ENCODE peak calls at places on chromosomes 12 and 14, in seven cellular contexts. J is left ventricle myocardium inferior; D is naive thymus-derived CD4-positive, alpha-beta T cell; F is mammary epithelial cell; X is ovary; G is thoracic aorta; S is K562. A is an unnamed sample.

GRCh38 chr12:131088701-131089525 is 135.2 kb downstream of the ADGRD1 start:
- DNase-seq in D (no peak), F (no peak), J (no peak), X (peak; percentile 8), S (no peak), G (no peak), A (peak; percentile 54)

GRCh38 chr14:25049559-25050493 is at the start of gene STXBP6:
- DNase-seq in X (peak; percentile 37), S (no peak), D (no peak), F (peak; percentile 62), G (no peak), J (peak; percentile 84), A (peak; percentile 89)

GRCh38 chr12:126627596-126627995 is 1562.4 kb downstream of the AACS start:
- DNase-seq in X (no peak), S (no peak), J (no peak), G (no peak), D (no peak), F (no peak), A (no peak)

GRCh38 chr12:44184499-44185206 is 348.8 kb downstream of the TMEM117 start:
- DNase-seq in J (no peak), X (no peak), D (no peak), S (no peak), G (no peak), F (no peak), A (no peak)

GRCh38 chr14:57470909-57471308 is 22.7 kb downstream of the CCDC198 start:
- DNase-seq in J (no peak), G (no peak), D (no peak), X (no peak), S (no peak), F (no peak), A (no peak)

GRCh38 chr12:129676411-129676810 is 227.4 kb downstream of the TMEM132D start:
- DNase-seq in D (no peak), X (no peak), S (no peak), J (no peak), F (no peak), G (no peak), A (no peak)

GRCh38 chr12:12776261-12776660 is 9.2 kb upstream of the APOLD1 start:
- DNase-seq in G (no peak), J (no peak), F (peak; percentile 86), S (no peak), X (no peak), D (no peak), A (no peak)

GRCh38 chr14:98925362-98926040 is 346.5 kb downstream of the BCL11B start:
- DNase-seq in F (no peak), S (no peak), G (no peak), J (no peak), D (no peak), X (no peak), A (peak; percentile 28)

GRCh38 chr12:106416273-106416672 is 58.7 kb downstream of the POLR3B start:
- DNase-seq in S (no peak), X (peak; percentile 28), G (no peak), J (no peak), F (no peak), D (no peak), A (no peak)

GRCh38 chr14:34498684-34499412 is 36.8 kb upstream of the SPTSSA start:
- DNase-seq in X (no peak), J (no peak), F (peak; percentile 43), S (no peak), G (no peak), D (no peak), A (no peak)

GRCh38 chr14:31283568-31284252 is 76.1 kb upstream of the HECTD1 start:
- DNase-seq in G (no peak), D (no peak), F (no peak), J (no peak), X (no peak), S (no peak), A (no peak)

GRCh38 chr12:106871477-106871876 is 84.2 kb upstream of the TMEM263 start:
- DNase-seq in F (peak; percentile 53), S (no peak), G (no peak), D (no peak), X (no peak), J (no peak), A (no peak)

GRCh38 chr14:20167091-20167490 is 23.6 kb upstream of the OR11G2 start:
- DNase-seq in G (no peak), X (no peak), J (no peak), D (no peak), F (no peak), S (no peak), A (no peak)

GRCh38 chr14:20164462-20164861 is 25.8 kb downstream of the OR4N5 start:
- DNase-seq in X (no peak), G (no peak), F (no peak), J (no peak), S (no peak), D (no peak), A (no peak)
- H3K9me3 ChIP-seq in X (no peaks in the 10 kb centered on the region), G (peaks cover 5% of the 10 kb centered on the region), F (peaks cover 13% of the 10 kb centered on the region), J (peaks cover 63% of the 10 kb centered on the region), S (peaks cover 4% of the 10 kb centered on the region), D (no peaks in the 10 kb centered on the region), A (peaks cover 6% of the 10 kb centered on the region)

GRCh38 chr14:100364403-100364802 is 41.3 kb downstream of the SLC25A47 start:
- DNase-seq in D (no peak), J (no peak), F (no peak), S (no peak), G (no peak), X (no peak), A (no peak)

GRCh38 chr14:100365741-100366140 is 42.6 kb downstream of the SLC25A47 start:
- DNase-seq in D (no peak), F (no peak), S (no peak), G (no peak), X (no peak), J (no peak), A (no peak)

GRCh38 chr14:100361626-100362025 is 38.5 kb downstream of the SLC25A47 start:
- DNase-seq in X (no peak), J (no peak), G (no peak), F (no peak), D (no peak), S (no peak), A (no peak)

GRCh38 chr14:100362311-100362927 is 39.3 kb downstream of the SLC25A47 start:
- DNase-seq in D (no peak), G (no peak), F (no peak), S (no peak), J (no peak), X (no peak), A (no peak)

DNA sequence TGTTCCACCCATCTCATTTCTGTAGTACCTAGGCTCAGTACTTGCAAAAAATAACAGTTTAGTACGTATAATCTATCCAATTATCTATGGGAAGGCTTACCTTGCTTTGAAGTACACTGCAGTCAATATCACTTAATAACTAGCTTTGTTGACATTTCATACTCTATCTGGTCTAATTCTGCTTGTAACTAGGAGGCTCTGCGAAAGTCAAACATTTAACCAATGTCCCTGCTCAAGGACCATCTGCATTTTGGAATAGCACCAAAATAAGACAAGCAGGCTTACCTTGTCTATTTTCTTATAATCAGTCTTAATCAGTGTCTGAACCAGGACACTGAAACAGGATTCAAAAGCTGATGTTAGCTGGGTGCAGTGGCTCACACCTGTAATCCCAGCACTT is 39.9 kb downstream of the SLC25A47 start:
- DNase-seq in X (no peak), S (no peak), G (no peak), F (no peak), D (no peak), J (no peak), A (no peak)
- H3K36me3 ChIP-seq in X (no peaks in the 10 kb centered on the region), S (peaks cover 92% of the 10 kb centered on the region), G (peaks cover 8% of the 10 kb centered on the region), F (peaks cover 40% of the 10 kb centered on the region), D (no peaks in the 10 kb centered on the region), J (peaks cover 95% of the 10 kb centered on the region), A (peaks cover 92% of the 10 kb centered on the region)

DNA sequence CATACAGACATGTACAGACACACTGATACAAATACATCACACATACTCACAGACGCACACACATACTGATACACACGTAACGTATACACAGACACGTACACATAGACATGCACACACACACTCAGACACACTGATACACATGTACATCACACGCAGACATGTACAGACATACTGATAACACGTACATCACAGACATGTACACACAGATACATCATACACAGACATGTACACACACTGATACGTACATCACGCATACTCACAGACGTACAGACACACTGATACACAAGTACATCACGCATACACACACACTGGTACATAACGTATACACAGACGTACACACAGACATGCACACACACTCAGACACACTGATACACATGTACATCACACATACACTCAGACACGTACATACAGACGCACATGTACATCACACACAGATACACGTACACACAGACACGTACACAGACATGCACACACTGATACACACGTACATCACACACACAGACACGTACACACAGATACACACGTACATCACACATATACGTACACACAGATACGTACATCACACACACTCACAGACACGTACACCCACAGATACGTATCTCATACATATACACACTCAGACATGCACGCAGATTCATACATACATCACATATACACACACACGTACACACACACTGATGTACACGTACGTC is 5.1 kb downstream of the ZNF605 start:
- DNase-seq in X (no peak), G (no peak), F (no peak), J (no peak), S (no peak), D (no peak), A (no peak)
- H3K9me3 ChIP-seq in X (peaks cover 40% of the 10 kb centered on the region), G (peaks cover 76% of the 10 kb centered on the region), F (peaks cover 54% of the 10 kb centered on the region), J (peaks cover 79% of the 10 kb centered on the region), S (peaks cover 22% of the 10 kb centered on the region), D (no peaks in the 10 kb centered on the region), A (peaks cover 46% of the 10 kb centered on the region)

GRCh38 chr12:67829873-67830272 is 159.4 kb upstream of the IFNG-AS1 start:
- DNase-seq in G (no peak), D (no peak), J (no peak), F (no peak), S (no peak), X (no peak), A (no peak)

GRCh38 chr12:67826148-67826547 is 163.1 kb upstream of the IFNG-AS1 start:
- DNase-seq in G (no peak), J (no peak), X (no peak), D (no peak), S (no peak), F (no peak), A (no peak)

GRCh38 chr12:67827820-67828383 is 161.3 kb upstream of the IFNG-AS1 start:
- DNase-seq in D (no peak), X (peak; percentile 13), F (peak; percentile 99), J (no peak), G (peak; percentile 42), S (no peak), A (peak; percentile 73)

GRCh38 chr12:67832155-67832554 is 157.1 kb upstream of the IFNG-AS1 start:
- DNase-seq in F (no peak), G (no peak), D (no peak), X (no peak), S (no peak), J (no peak), A (no peak)

DNA sequence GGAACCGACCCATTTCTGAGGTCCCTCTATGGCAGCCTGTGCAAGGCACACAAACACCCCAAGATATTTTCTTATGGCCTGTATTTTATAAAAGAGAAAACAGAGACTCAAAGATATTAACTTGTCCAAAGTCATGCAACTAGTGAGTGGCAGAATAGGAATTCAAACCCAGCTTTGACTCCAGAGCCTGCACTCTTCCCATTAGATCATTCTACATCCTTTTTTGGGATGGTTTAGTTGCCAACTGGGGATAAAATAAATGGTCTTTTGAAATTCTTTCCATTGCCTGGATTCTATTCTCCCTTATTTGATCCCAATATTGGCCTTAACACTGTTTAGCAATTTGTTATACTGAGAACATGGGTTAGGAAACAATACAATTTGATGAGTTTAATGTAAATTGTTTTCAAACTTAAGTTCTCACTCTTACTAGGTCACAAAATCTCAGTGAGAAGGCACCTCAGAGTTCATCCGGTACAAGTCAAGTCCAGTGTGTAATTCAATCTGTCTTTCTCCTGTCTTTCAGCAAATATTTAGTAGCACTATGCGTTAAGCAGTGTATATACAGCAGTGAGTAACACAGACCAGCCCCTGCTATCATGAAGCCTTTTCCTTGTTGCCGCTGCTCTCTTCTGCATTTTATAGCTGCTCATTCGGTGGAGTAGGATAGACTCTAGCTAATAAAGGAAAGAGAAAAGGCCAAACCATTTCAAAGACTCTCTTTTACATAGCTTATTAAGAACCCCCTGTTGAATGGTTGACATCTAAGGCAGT is 162.1 kb upstream of the IFNG-AS1 start:
- DNase-seq in D (no peak), F (peak; percentile 40), S (no peak), J (no peak), G (no peak), X (no peak), A (no peak)
- H3K36me3 ChIP-seq in D (no peaks in the 10 kb centered on the region), F (no peaks in the 10 kb centered on the region), S (no peaks in the 10 kb centered on the region), J (no peaks in the 10 kb centered on the region), G (no peaks in the 10 kb centered on the region), X (no peaks in the 10 kb centered on the region), A (no peaks in the 10 kb centered on the region)

A was measured in sigmoid colon.